ENCODE peak calls at places on chromosomes 4 and X, in eight cellular contexts. X is effector memory CD4-positive, alpha-beta T cell; R is right atrium auricular region; I is ascending aorta; O is ovary; N is suprapubic skin; H is sigmoid colon; T is hepatocyte. U is an unnamed sample.

GRCh38 chrX:37926700-37927099 is 79.3 kb upstream of the DYNLT3 start:
- DNase-seq in T (peak; percentile 39), I (no peak), O (no peak), X (no peak), R (no peak), N (no peak), H (no peak), U (no peak)

GRCh38 chrX:39645059-39645895 is 452.5 kb downstream of the BCOR start:
- DNase-seq in T (peak; percentile 63), I (peak; percentile 89), X (no peak), N (no peak), H (peak; percentile 87), O (peak; percentile 85), R (peak; percentile 80), U (peak; percentile 77)

GRCh38 chr4:6920174-6920573 is 10.5 kb downstream of the TBC1D14 start:
- DNase-seq in H (peak; percentile 62), R (no peak), T (no peak), X (no peak), N (no peak), I (no peak), O (no peak), U (no peak)

GRCh38 chrX:108139303-108139702 is 47.7 kb downstream of the ATG4A start:
- DNase-seq in H (no peak), T (no peak), R (no peak), N (no peak), I (no peak), X (no peak), O (no peak), U (no peak)

GRCh38 chrX:48816014-48816810 is 10.1 kb upstream of the ERAS start:
- DNase-seq in I (no peak), O (no peak), T (no peak), N (no peak), R (no peak), H (no peak), X (no peak), U (no peak)

GRCh38 chr4:133759428-133759827 is 442.2 kb downstream of the PABPC4L start:
- DNase-seq in O (no peak), I (no peak), N (no peak), H (no peak), R (no peak), T (no peak), X (no peak), U (no peak)

GRCh38 chrX:78455901-78456300 is 128.5 kb upstream of the CYSLTR1 start:
- DNase-seq in N (no peak), O (no peak), T (no peak), I (no peak), R (no peak), X (no peak), H (no peak), U (no peak)

GRCh38 chr4:114727426-114727825 is 128.8 kb downstream of the UGT8 start:
- DNase-seq in X (no peak), T (no peak), O (no peak), I (no peak), H (no peak), R (no peak), N (no peak), U (no peak)

GRCh38 chrX:129629837-129630236 is 24.9 kb downstream of the APLN start:
- DNase-seq in I (no peak), X (no peak), H (no peak), T (no peak), O (no peak), R (no peak), N (no peak), U (no peak)

GRCh38 chr4:150302553-150302952 is 224.3 kb downstream of the DCLK2 start:
- DNase-seq in O (no peak), H (peak; percentile 70), X (no peak), T (peak; percentile 64), N (no peak), R (no peak), I (peak; percentile 76), U (no peak)

GRCh38 chr4:172134536-172134935 is 321.3 kb downstream of the GALNTL6 start:
- DNase-seq in I (no peak), O (no peak), H (no peak), T (no peak), X (no peak), N (no peak), R (no peak), U (no peak)

GRCh38 chrX:101759000-101759399 is 99.3 kb upstream of the ARMCX2 start:
- DNase-seq in I (no peak), H (no peak), O (no peak), T (peak; percentile 49), X (no peak), N (no peak), R (no peak), U (peak; percentile 26)

GRCh38 chrX:12979011-12979629 is 4.2 kb downstream of the TMSB4X start:
- DNase-seq in T (no peak), X (no peak), R (no peak), H (no peak), I (no peak), O (no peak), N (no peak), U (no peak)

GRCh38 chrX:139832728-139833309 is 100.0 kb downstream of the ATP11C start:
- DNase-seq in R (no peak), O (no peak), H (no peak), I (no peak), X (no peak), N (no peak), T (no peak), U (no peak)

GRCh38 chr4:76485450-76485849 is 50.4 kb downstream of the SHROOM3 start:
- DNase-seq in I (no peak), O (no peak), N (no peak), H (no peak), X (no peak), R (no peak), T (peak; percentile 41), U (no peak)

GRCh38 chrX:10022273-10022541 is 55.0 kb downstream of the CLDN34 start:
- DNase-seq in R (no peak), O (no peak), I (no peak), X (no peak), T (no peak), N (no peak), H (peak; percentile 33), U (no peak)
- H3K4me1 ChIP-seq in R (no peaks in the 10 kb centered on the region), O (peaks cover 3% of the 10 kb centered on the region), I (no peaks in the 10 kb centered on the region), X (no peaks in the 10 kb centered on the region), T (peaks cover 9% of the 10 kb centered on the region), N (peaks cover 13% of the 10 kb centered on the region), H (peaks cover 61% of the 10 kb centered on the region), U (peaks cover 8% of the 10 kb centered on the region)

DNA sequence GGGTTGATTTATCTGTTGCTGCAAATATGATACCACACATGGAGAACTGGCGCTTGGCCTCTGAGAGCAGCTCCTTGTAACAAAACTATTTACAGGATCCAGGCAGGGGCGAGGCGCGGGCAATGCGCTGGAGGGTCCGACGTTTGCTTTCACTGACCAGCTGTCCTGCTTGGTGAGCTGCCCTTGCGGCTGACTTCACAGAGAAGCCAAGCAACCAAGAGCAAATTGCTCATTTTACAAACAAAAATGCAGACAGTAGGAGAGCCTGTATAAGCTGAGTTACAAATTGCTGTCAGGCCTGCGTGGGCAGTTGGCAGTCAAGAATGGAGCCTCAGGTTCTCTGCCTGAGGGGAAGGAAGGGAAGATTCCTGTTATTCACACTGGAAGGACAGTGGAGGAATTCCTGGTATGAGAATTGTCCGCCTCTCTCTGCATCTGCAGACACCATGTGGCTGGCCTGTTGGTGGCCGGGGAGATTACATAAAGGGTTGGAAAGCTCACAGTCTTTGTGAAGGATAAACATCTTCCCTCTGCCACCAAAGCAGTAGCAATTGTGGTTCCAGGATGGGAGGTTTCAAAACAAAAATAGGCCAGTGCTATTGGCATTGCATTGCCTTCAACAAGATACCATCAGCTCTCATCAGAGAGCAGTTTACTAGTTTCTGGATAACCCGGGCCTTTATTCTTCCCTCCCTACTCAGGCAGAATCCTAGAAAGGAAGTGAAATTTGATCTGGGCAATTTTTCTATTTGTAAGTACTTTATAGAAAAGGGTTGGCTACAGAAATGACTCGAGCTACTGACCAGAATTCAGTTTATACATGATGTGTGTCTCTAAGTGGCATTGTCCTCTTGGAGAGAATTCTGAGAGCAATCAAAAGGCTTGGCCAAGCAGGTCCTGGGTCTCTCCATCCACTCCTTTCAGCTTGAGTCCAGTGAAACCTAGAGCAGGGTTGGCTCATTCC is 192.4 kb upstream of the LEF1 start:
- DNase-seq in O (no peak), R (no peak), X (no peak), H (no peak), N (no peak), T (peak; percentile 40), I (no peak), U (no peak)
- H3K4me1 ChIP-seq in O (peaks cover 1% of the 10 kb centered on the region), R (no peaks in the 10 kb centered on the region), X (peaks cover 26% of the 10 kb centered on the region), H (peaks cover 17% of the 10 kb centered on the region), N (no peaks in the 10 kb centered on the region), T (peaks cover 14% of the 10 kb centered on the region), I (no peaks in the 10 kb centered on the region), U (no peaks in the 10 kb centered on the region)

DNA sequence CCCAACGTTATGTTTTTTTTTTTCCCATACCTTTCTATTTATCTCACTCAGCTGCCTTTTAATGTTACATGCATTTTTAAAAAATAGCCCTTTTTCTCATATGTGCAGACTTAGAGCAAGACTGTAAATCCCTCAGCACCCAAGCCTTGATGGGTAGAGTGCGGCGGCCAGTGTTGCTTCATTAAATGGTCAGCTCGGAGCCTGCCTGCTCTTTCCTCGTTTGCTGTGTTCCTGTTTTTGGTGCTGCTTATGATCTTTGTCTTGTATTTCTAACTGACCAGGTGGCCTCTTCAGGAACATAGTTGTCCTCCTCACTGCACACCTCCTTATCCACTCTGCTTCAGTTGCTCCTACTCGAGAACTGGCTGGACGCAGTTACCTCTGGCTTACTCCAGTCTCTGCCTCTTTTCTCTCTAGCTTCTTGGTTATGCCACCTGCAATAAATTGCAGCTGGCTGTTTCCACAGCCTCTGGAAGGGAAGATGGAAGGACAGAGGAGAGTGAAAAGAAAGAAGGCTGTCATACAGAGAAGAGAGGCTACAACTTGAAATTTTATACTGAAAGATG is 10.6 kb downstream of the RBPJ start:
- DNase-seq in X (no peak), O (no peak), I (no peak), R (no peak), H (no peak), N (no peak), T (no peak), U (no peak)
- H3K4me1 ChIP-seq in X (peaks cover 3% of the 10 kb centered on the region), O (peaks cover 4% of the 10 kb centered on the region), I (no peaks in the 10 kb centered on the region), R (no peaks in the 10 kb centered on the region), H (peaks cover 49% of the 10 kb centered on the region), N (peaks cover 14% of the 10 kb centered on the region), T (peaks cover 18% of the 10 kb centered on the region), U (peaks cover 18% of the 10 kb centered on the region)

DNA sequence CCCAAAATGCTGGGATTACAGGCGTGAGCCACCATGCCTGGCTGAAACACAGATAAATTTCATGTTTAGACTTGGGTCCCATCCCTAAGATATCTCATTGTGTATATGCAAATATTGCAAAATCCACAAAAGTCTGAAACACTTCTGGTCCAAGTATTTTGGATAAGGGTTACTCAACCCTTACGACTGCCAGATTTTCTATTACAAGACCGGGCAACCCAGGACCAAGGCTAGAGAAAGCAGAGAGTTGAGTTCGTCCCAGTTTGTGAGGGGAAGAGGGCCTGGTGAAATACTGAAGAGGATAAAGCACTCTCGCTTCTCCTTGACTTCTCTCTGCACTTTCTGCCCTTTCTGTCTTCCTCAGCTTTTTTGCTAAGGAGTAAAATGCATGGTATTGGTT is 34.5 kb downstream of the ZFX start:
- DNase-seq in X (no peak), O (no peak), N (no peak), H (no peak), T (no peak), I (no peak), R (no peak), U (no peak)
- H3K4me1 ChIP-seq in X (no peaks in the 10 kb centered on the region), O (peaks cover 10% of the 10 kb centered on the region), N (no peaks in the 10 kb centered on the region), H (no peaks in the 10 kb centered on the region), T (peaks cover 16% of the 10 kb centered on the region), I (no peaks in the 10 kb centered on the region), R (no peaks in the 10 kb centered on the region), U (peaks cover 5% of the 10 kb centered on the region)

GRCh38 chr4:185305979-185306442 is 89.7 kb downstream of the LRP2BP start:
- DNase-seq in O (no peak), I (no peak), N (no peak), X (no peak), H (no peak), T (no peak), R (no peak), U (no peak)
- H3K4me1 ChIP-seq in O (no peaks in the 10 kb centered on the region), I (no peaks in the 10 kb centered on the region), N (no peaks in the 10 kb centered on the region), X (no peaks in the 10 kb centered on the region), H (peaks cover 12% of the 10 kb centered on the region), T (no peaks in the 10 kb centered on the region), R (no peaks in the 10 kb centered on the region), U (no peaks in the 10 kb centered on the region)

GRCh38 chr4:184796906-184797305 is 28.9 kb downstream of the ACSL1 start:
- DNase-seq in O (no peak), T (no peak), H (no peak), X (no peak), I (no peak), N (no peak), R (no peak), U (no peak)
- H3K4me1 ChIP-seq in O (no peaks in the 10 kb centered on the region), T (peaks cover 8% of the 10 kb centered on the region), H (peaks cover 11% of the 10 kb centered on the region), X (peaks cover 9% of the 10 kb centered on the region), I (no peaks in the 10 kb centered on the region), N (peaks cover 36% of the 10 kb centered on the region), R (no peaks in the 10 kb centered on the region), U (no peaks in the 10 kb centered on the region)